ENCODE peak calls at places on chromosomes 3 and 15, in six cellular contexts. One of them, this sample, is unnamed.

GRCh38 chr3:138263104-138263503 is 66.5 kb downstream of the NME9 start:
- DNase-seq in CD8-positive, alpha-beta memory T cell: no peak
- DNase-seq in adrenal gland: no peak
- DNase-seq in uterus: no peak
- DNase-seq in psoas muscle: no peak
- DNase-seq in ELF-1: no peak
- DNase-seq in this sample: no peak

GRCh38 chr15:100194955-100195354 is 146.8 kb downstream of the ADAMTS17 start:
- DNase-seq in CD8-positive, alpha-beta memory T cell: no peak
- DNase-seq in adrenal gland: no peak
- DNase-seq in uterus: no peak
- DNase-seq in psoas muscle: no peak
- DNase-seq in ELF-1: no peak
- DNase-seq in this sample: no peak

GRCh38 chr15:50358805-50359204 is 3.8 kb upstream of the GABPB1 start:
- DNase-seq in CD8-positive, alpha-beta memory T cell: no peak
- DNase-seq in adrenal gland: no peak
- DNase-seq in uterus: no peak
- DNase-seq in psoas muscle: no peak
- DNase-seq in ELF-1: peak; percentile 44
- DNase-seq in this sample: peak; percentile 33

GRCh38 chr3:56855856-56856538 is 54.2 kb upstream of the ARHGEF3 start:
- DNase-seq in CD8-positive, alpha-beta memory T cell: peak; percentile 18
- DNase-seq in adrenal gland: peak; percentile 59
- DNase-seq in uterus: peak; percentile 26
- DNase-seq in psoas muscle: no peak
- DNase-seq in ELF-1: peak; percentile 61
- DNase-seq in this sample: peak; percentile 49

GRCh38 chr3:161560006-161560637 is 63.5 kb downstream of the OTOL1 start:
- DNase-seq in CD8-positive, alpha-beta memory T cell: no peak
- DNase-seq in adrenal gland: peak; percentile 24
- DNase-seq in uterus: peak; percentile 29
- DNase-seq in psoas muscle: no peak
- DNase-seq in ELF-1: peak; percentile 56
- DNase-seq in this sample: peak; percentile 66

GRCh38 chr3:188687389-188687788 is 484.4 kb upstream of the TPRG1 start:
- DNase-seq in CD8-positive, alpha-beta memory T cell: no peak
- DNase-seq in adrenal gland: peak; percentile 19
- DNase-seq in uterus: no peak
- DNase-seq in psoas muscle: no peak
- DNase-seq in ELF-1: peak; percentile 27
- DNase-seq in this sample: no peak

GRCh38 chr3:63912768-63913588 is 795 bp upstream of the SCAANT1 start:
- DNase-seq in CD8-positive, alpha-beta memory T cell: no peak
- DNase-seq in adrenal gland: peak; percentile 88
- DNase-seq in uterus: peak; percentile 66
- DNase-seq in psoas muscle: peak; percentile 70
- DNase-seq in ELF-1: peak; percentile 45
- DNase-seq in this sample: peak; percentile 68

GRCh38 chr3:146865175-146865755 is 260.1 kb upstream of the PLSCR5 start:
- DNase-seq in CD8-positive, alpha-beta memory T cell: no peak
- DNase-seq in adrenal gland: no peak
- DNase-seq in uterus: no peak
- DNase-seq in psoas muscle: no peak
- DNase-seq in ELF-1: no peak
- DNase-seq in this sample: peak; percentile 28

GRCh38 chr3:193960485-193961172 is 175.3 kb upstream of the HES1 start:
- DNase-seq in CD8-positive, alpha-beta memory T cell: no peak
- DNase-seq in adrenal gland: no peak
- DNase-seq in uterus: peak; percentile 60
- DNase-seq in psoas muscle: no peak
- DNase-seq in ELF-1: peak; percentile 76
- DNase-seq in this sample: no peak

GRCh38 chr3:156834962-156835535 is 8.9 kb downstream of the LEKR1 start:
- DNase-seq in CD8-positive, alpha-beta memory T cell: no peak
- DNase-seq in adrenal gland: no peak
- DNase-seq in uterus: no peak
- DNase-seq in psoas muscle: no peak
- DNase-seq in ELF-1: no peak
- DNase-seq in this sample: no peak

GRCh38 chr3:149299938-149300791 is 33.3 kb downstream of the TM4SF18 start:
- DNase-seq in CD8-positive, alpha-beta memory T cell: no peak
- DNase-seq in adrenal gland: peak; percentile 68
- DNase-seq in uterus: peak; percentile 27
- DNase-seq in psoas muscle: no peak
- DNase-seq in ELF-1: peak; percentile 79
- DNase-seq in this sample: no peak

GRCh38 chr3:122940628-122941086 is 86.9 kb downstream of the SEMA5B start:
- DNase-seq in CD8-positive, alpha-beta memory T cell: no peak
- DNase-seq in adrenal gland: no peak
- DNase-seq in uterus: peak; percentile 86
- DNase-seq in psoas muscle: no peak
- DNase-seq in ELF-1: no peak
- DNase-seq in this sample: no peak

GRCh38 chr3:149134560-149134959 is 5.1 kb downstream of the HPS3 start:
- DNase-seq in CD8-positive, alpha-beta memory T cell: no peak
- DNase-seq in adrenal gland: peak; percentile 73
- DNase-seq in uterus: no peak
- DNase-seq in psoas muscle: no peak
- DNase-seq in ELF-1: no peak
- DNase-seq in this sample: no peak

GRCh38 chr3:191707817-191708216 is 246.9 kb downstream of the PYDC2 start:
- DNase-seq in CD8-positive, alpha-beta memory T cell: no peak
- DNase-seq in adrenal gland: no peak
- DNase-seq in uterus: no peak
- DNase-seq in psoas muscle: no peak
- DNase-seq in ELF-1: no peak
- DNase-seq in this sample: no peak

GRCh38 chr3:45123841-45124269 is 22.3 kb downstream of the CDCP1 start:
- DNase-seq in CD8-positive, alpha-beta memory T cell: no peak
- DNase-seq in adrenal gland: no peak
- DNase-seq in uterus: peak; percentile 51
- DNase-seq in psoas muscle: no peak
- DNase-seq in ELF-1: peak; percentile 22
- DNase-seq in this sample: no peak

GRCh38 chr3:12423918-12424634 is 60.2 kb upstream of the TSEN2 start:
- DNase-seq in CD8-positive, alpha-beta memory T cell: no peak
- DNase-seq in adrenal gland: no peak
- DNase-seq in uterus: no peak
- DNase-seq in psoas muscle: no peak
- DNase-seq in ELF-1: no peak
- DNase-seq in this sample: no peak

GRCh38 chr3:39378092-39378491 is 5.1 kb upstream of the SLC25A38 start:
- DNase-seq in CD8-positive, alpha-beta memory T cell: peak; percentile 52
- DNase-seq in adrenal gland: peak; percentile 51
- DNase-seq in uterus: no peak
- DNase-seq in psoas muscle: no peak
- DNase-seq in ELF-1: peak; percentile 77
- DNase-seq in this sample: peak; percentile 71

GRCh38 chr3:153897025-153897723 is 224.0 kb upstream of the ARHGEF26 start:
- DNase-seq in CD8-positive, alpha-beta memory T cell: no peak
- DNase-seq in adrenal gland: no peak
- DNase-seq in uterus: no peak
- DNase-seq in psoas muscle: no peak
- DNase-seq in ELF-1: no peak
- DNase-seq in this sample: no peak

GRCh38 chr15:28955160-28955502 is 69.4 kb downstream of the APBA2 start:
- DNase-seq in CD8-positive, alpha-beta memory T cell: peak; percentile 48
- DNase-seq in adrenal gland: no peak
- DNase-seq in uterus: no peak
- DNase-seq in psoas muscle: no peak
- DNase-seq in ELF-1: no peak
- DNase-seq in this sample: no peak

GRCh38 chr15:40754574-40754882 is 526 bp downstream of the RMDN3 start:
- DNase-seq in CD8-positive, alpha-beta memory T cell: no peak
- DNase-seq in adrenal gland: peak; percentile 60
- DNase-seq in uterus: no peak
- DNase-seq in psoas muscle: peak; percentile 68
- DNase-seq in ELF-1: peak; percentile 48
- DNase-seq in this sample: no peak

GRCh38 chr3:53065841-53066480 is 20.1 kb upstream of the SFMBT1 start:
- DNase-seq in CD8-positive, alpha-beta memory T cell: no peak
- DNase-seq in adrenal gland: no peak
- DNase-seq in uterus: no peak
- DNase-seq in psoas muscle: no peak
- DNase-seq in ELF-1: no peak
- DNase-seq in this sample: no peak

GRCh38 chr3:55343486-55344357 is 143.4 kb downstream of the WNT5A start:
- DNase-seq in CD8-positive, alpha-beta memory T cell: no peak
- DNase-seq in adrenal gland: no peak
- DNase-seq in uterus: no peak
- DNase-seq in psoas muscle: no peak
- DNase-seq in ELF-1: peak; percentile 36
- DNase-seq in this sample: no peak

GRCh38 chr3:62873672-62874397 is 1.4 kb downstream of the CADPS start:
- DNase-seq in CD8-positive, alpha-beta memory T cell: no peak
- DNase-seq in adrenal gland: peak; percentile 18
- DNase-seq in uterus: no peak
- DNase-seq in psoas muscle: peak; percentile 46
- DNase-seq in ELF-1: peak; percentile 96
- DNase-seq in this sample: peak; percentile 79

GRCh38 chr3:77065750-77066149 is 25.9 kb downstream of the ROBO2 start:
- DNase-seq in CD8-positive, alpha-beta memory T cell: no peak
- DNase-seq in adrenal gland: no peak
- DNase-seq in uterus: no peak
- DNase-seq in psoas muscle: no peak
- DNase-seq in ELF-1: no peak
- DNase-seq in this sample: no peak

GRCh38 chr15:62706361-62706760 is 336.2 kb upstream of the TPM1 start:
- DNase-seq in CD8-positive, alpha-beta memory T cell: no peak
- DNase-seq in adrenal gland: no peak
- DNase-seq in uterus: no peak
- DNase-seq in psoas muscle: no peak
- DNase-seq in ELF-1: no peak
- DNase-seq in this sample: no peak

GRCh38 chr3:44476181-44476599 is 1.3 kb downstream of the ZNF445 start:
- DNase-seq in CD8-positive, alpha-beta memory T cell: peak; percentile 33
- DNase-seq in adrenal gland: no peak
- DNase-seq in uterus: no peak
- DNase-seq in psoas muscle: no peak
- DNase-seq in ELF-1: no peak
- DNase-seq in this sample: no peak

GRCh38 chr3:138463724-138464489 is 29.5 kb downstream of the ESYT3 start:
- DNase-seq in CD8-positive, alpha-beta memory T cell: no peak
- DNase-seq in adrenal gland: no peak
- DNase-seq in uterus: no peak
- DNase-seq in psoas muscle: peak; percentile 40
- DNase-seq in ELF-1: no peak
- DNase-seq in this sample: no peak

GRCh38 chr3:127206154-127206553 is 13.2 kb downstream of the PRR23E start:
- DNase-seq in CD8-positive, alpha-beta memory T cell: no peak
- DNase-seq in adrenal gland: no peak
- DNase-seq in uterus: no peak
- DNase-seq in psoas muscle: no peak
- DNase-seq in ELF-1: no peak
- DNase-seq in this sample: no peak

GRCh38 chr15:40499931-40500330 is 29.1 kb downstream of the CHST14 start:
- DNase-seq in CD8-positive, alpha-beta memory T cell: no peak
- DNase-seq in adrenal gland: no peak
- DNase-seq in uterus: no peak
- DNase-seq in psoas muscle: no peak
- DNase-seq in ELF-1: no peak
- DNase-seq in this sample: no peak

GRCh38 chr3:128864351-128864811 is 15.0 kb upstream of the ACAD9 start:
- DNase-seq in CD8-positive, alpha-beta memory T cell: no peak
- DNase-seq in adrenal gland: no peak
- DNase-seq in uterus: no peak
- DNase-seq in psoas muscle: no peak
- DNase-seq in ELF-1: peak; percentile 28
- DNase-seq in this sample: no peak

GRCh38 chr15:90610220-90610619 is 80.5 kb downstream of the CRTC3 start:
- DNase-seq in CD8-positive, alpha-beta memory T cell: no peak
- DNase-seq in adrenal gland: no peak
- DNase-seq in uterus: no peak
- DNase-seq in psoas muscle: no peak
- DNase-seq in ELF-1: no peak
- DNase-seq in this sample: no peak

GRCh38 chr3:51245871-51246270 is 139.2 kb upstream of the MANF start:
- DNase-seq in CD8-positive, alpha-beta memory T cell: no peak
- DNase-seq in adrenal gland: no peak
- DNase-seq in uterus: no peak
- DNase-seq in psoas muscle: no peak
- DNase-seq in ELF-1: no peak
- DNase-seq in this sample: no peak

GRCh38 chr3:59069838-59070237 is 20.0 kb upstream of the CFAP20DC start:
- DNase-seq in CD8-positive, alpha-beta memory T cell: no peak
- DNase-seq in adrenal gland: no peak
- DNase-seq in uterus: no peak
- DNase-seq in psoas muscle: no peak
- DNase-seq in ELF-1: no peak
- DNase-seq in this sample: no peak

GRCh38 chr15:58492661-58493397 is 61.0 kb downstream of the LIPC start:
- DNase-seq in CD8-positive, alpha-beta memory T cell: no peak
- DNase-seq in adrenal gland: no peak
- DNase-seq in uterus: no peak
- DNase-seq in psoas muscle: no peak
- DNase-seq in ELF-1: no peak
- DNase-seq in this sample: no peak